ENCODE peak calls at places on chromosomes 6 and 20, in five cellular contexts. One of them, this sample, is unnamed.

GRCh38 chr6:159110013-159110412 is 59.2 kb upstream of the FNDC1 start:
- DNase-seq in mesenchymal stem cell: peak; percentile 42
- DNase-seq in adrenal gland: peak; percentile 56
- DNase-seq in breast epithelium: no peak
- DNase-seq in stomach: peak; percentile 31
- DNase-seq in this sample: no peak

GRCh38 chr20:47727170-47727880 is 58.0 kb downstream of the SULF2 start:
- DNase-seq in mesenchymal stem cell: no peak
- DNase-seq in adrenal gland: peak; percentile 41
- DNase-seq in breast epithelium: no peak
- DNase-seq in stomach: peak; percentile 40
- DNase-seq in this sample: no peak

GRCh38 chr6:93792751-93793150 is 373.4 kb upstream of the EPHA7 start:
- DNase-seq in mesenchymal stem cell: peak; percentile 32
- DNase-seq in adrenal gland: no peak
- DNase-seq in breast epithelium: no peak
- DNase-seq in stomach: no peak
- DNase-seq in this sample: no peak

GRCh38 chr20:47499053-47499452 is 2.6 kb upstream of the NCOA3 start:
- DNase-seq in mesenchymal stem cell: no peak
- DNase-seq in adrenal gland: no peak
- DNase-seq in breast epithelium: no peak
- DNase-seq in stomach: no peak
- DNase-seq in this sample: no peak

GRCh38 chr20:43658068-43658722 is 8.7 kb upstream of the MYBL2 start:
- DNase-seq in mesenchymal stem cell: peak; percentile 77
- DNase-seq in adrenal gland: peak; percentile 53
- DNase-seq in breast epithelium: no peak
- DNase-seq in stomach: no peak
- DNase-seq in this sample: no peak

GRCh38 chr6:111559193-111560097 is 46.2 kb downstream of the TRAF3IP2 start:
- DNase-seq in mesenchymal stem cell: no peak
- DNase-seq in adrenal gland: no peak
- DNase-seq in breast epithelium: no peak
- DNase-seq in stomach: no peak
- DNase-seq in this sample: no peak

GRCh38 chr20:5316188-5317158 is at the start of gene PROKR2:
- DNase-seq in mesenchymal stem cell: peak; percentile 4
- DNase-seq in adrenal gland: no peak
- DNase-seq in breast epithelium: no peak
- DNase-seq in stomach: no peak
- DNase-seq in this sample: no peak

GRCh38 chr6:108105584-108105983 is 31.0 kb upstream of the OSTM1 start:
- DNase-seq in mesenchymal stem cell: no peak
- DNase-seq in adrenal gland: no peak
- DNase-seq in breast epithelium: no peak
- DNase-seq in stomach: no peak
- DNase-seq in this sample: no peak

GRCh38 chr6:10968776-10969175 is 75.3 kb downstream of the ELOVL2 start:
- DNase-seq in mesenchymal stem cell: no peak
- DNase-seq in adrenal gland: no peak
- DNase-seq in breast epithelium: no peak
- DNase-seq in stomach: no peak
- DNase-seq in this sample: no peak

GRCh38 chr20:6164421-6165341 is 41.9 kb upstream of the FERMT1 start:
- DNase-seq in mesenchymal stem cell: no peak
- DNase-seq in adrenal gland: peak; percentile 80
- DNase-seq in breast epithelium: no peak
- DNase-seq in stomach: no peak
- DNase-seq in this sample: no peak

GRCh38 chr20:3646651-3647050 is 16.5 kb downstream of the GFRA4 start:
- DNase-seq in mesenchymal stem cell: no peak
- DNase-seq in adrenal gland: no peak
- DNase-seq in breast epithelium: no peak
- DNase-seq in stomach: no peak
- DNase-seq in this sample: no peak

GRCh38 chr6:137729866-137730629 is 137.0 kb upstream of the TNFAIP3 start:
- DNase-seq in mesenchymal stem cell: peak; percentile 78
- DNase-seq in adrenal gland: peak; percentile 41
- DNase-seq in breast epithelium: no peak
- DNase-seq in stomach: no peak
- DNase-seq in this sample: no peak

GRCh38 chr20:44805991-44806729 is 4.2 kb downstream of the RIMS4 start:
- DNase-seq in mesenchymal stem cell: no peak
- DNase-seq in adrenal gland: peak; percentile 13
- DNase-seq in breast epithelium: no peak
- DNase-seq in stomach: no peak
- DNase-seq in this sample: peak; percentile 40

GRCh38 chr20:22918286-22918983 is 116.7 kb upstream of the SSTR4 start:
- DNase-seq in mesenchymal stem cell: peak; percentile 73
- DNase-seq in adrenal gland: no peak
- DNase-seq in breast epithelium: no peak
- DNase-seq in stomach: no peak
- DNase-seq in this sample: no peak

GRCh38 chr6:8181162-8181909 is 79.0 kb upstream of the EEF1E1 start:
- DNase-seq in mesenchymal stem cell: no peak
- DNase-seq in adrenal gland: no peak
- DNase-seq in breast epithelium: no peak
- DNase-seq in stomach: no peak
- DNase-seq in this sample: no peak

GRCh38 chr6:169625376-169625775 is 76.5 kb downstream of the WDR27 start:
- DNase-seq in mesenchymal stem cell: no peak
- DNase-seq in adrenal gland: no peak
- DNase-seq in breast epithelium: no peak
- DNase-seq in stomach: no peak
- DNase-seq in this sample: no peak

GRCh38 chr20:57199656-57200405 is 66.6 kb downstream of the BMP7 start:
- DNase-seq in mesenchymal stem cell: peak; percentile 11
- DNase-seq in adrenal gland: no peak
- DNase-seq in breast epithelium: no peak
- DNase-seq in stomach: no peak
- DNase-seq in this sample: no peak

GRCh38 chr6:147735924-147736323 is 227.4 kb downstream of the SAMD5 start:
- DNase-seq in mesenchymal stem cell: no peak
- DNase-seq in adrenal gland: no peak
- DNase-seq in breast epithelium: no peak
- DNase-seq in stomach: no peak
- DNase-seq in this sample: no peak

GRCh38 chr6:147740326-147740725 is 231.8 kb downstream of the SAMD5 start:
- DNase-seq in mesenchymal stem cell: no peak
- DNase-seq in adrenal gland: no peak
- DNase-seq in breast epithelium: no peak
- DNase-seq in stomach: no peak
- DNase-seq in this sample: no peak

GRCh38 chr6:147737084-147737483 is 228.6 kb downstream of the SAMD5 start:
- DNase-seq in mesenchymal stem cell: no peak
- DNase-seq in adrenal gland: no peak
- DNase-seq in breast epithelium: no peak
- DNase-seq in stomach: no peak
- DNase-seq in this sample: no peak

GRCh38 chr6:147738089-147738488 is 229.6 kb downstream of the SAMD5 start:
- DNase-seq in mesenchymal stem cell: no peak
- DNase-seq in adrenal gland: no peak
- DNase-seq in breast epithelium: no peak
- DNase-seq in stomach: no peak
- DNase-seq in this sample: no peak

DNA sequence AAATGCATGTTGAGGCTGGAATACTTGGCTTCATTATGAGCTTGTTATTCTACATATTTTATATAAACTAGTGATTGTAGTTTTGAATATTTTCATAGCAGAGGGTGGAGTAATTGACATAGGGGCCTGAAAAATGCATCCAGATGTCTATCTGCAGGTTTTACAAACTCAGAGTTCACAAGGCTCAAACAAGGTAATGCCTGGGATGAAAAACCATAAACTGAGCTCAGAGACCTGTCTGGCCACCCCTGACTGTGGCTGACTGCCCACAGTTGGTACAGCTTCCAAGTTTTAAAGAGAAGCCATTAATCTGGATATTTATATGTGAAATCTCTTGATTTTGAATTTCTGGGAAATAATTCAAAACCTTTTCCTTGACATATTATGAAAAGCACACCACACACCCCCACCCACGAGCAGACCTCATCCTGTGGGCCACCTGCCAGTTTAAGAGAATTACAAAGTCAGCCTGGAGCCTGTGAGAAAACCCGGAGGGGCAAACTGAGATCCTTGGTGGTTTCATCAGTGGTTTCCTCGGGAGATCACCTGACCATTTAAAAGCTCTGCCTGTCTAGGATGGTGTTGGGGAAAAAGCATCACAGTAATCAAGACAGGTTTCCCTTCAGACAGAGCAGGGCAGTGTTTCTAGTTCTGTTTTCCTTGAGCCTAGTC is 230.2 kb downstream of the SAMD5 start:
- DNase-seq in mesenchymal stem cell: no peak
- DNase-seq in adrenal gland: no peak
- DNase-seq in breast epithelium: no peak
- DNase-seq in stomach: no peak
- DNase-seq in this sample: no peak
- H3K27ac ChIP-seq in mesenchymal stem cell: no peak overlapping the region
- H3K27ac ChIP-seq in adrenal gland: no peak overlapping the region
- H3K27ac ChIP-seq in breast epithelium: peak overlapping the region; percentile 56
- H3K27ac ChIP-seq in stomach: no peak overlapping the region
- H3K27ac ChIP-seq in this sample: no peak overlapping the region

GRCh38 chr20:11716945-11717248 is 200.8 kb upstream of the BTBD3 start:
- DNase-seq in mesenchymal stem cell: no peak
- DNase-seq in adrenal gland: no peak
- DNase-seq in breast epithelium: no peak
- DNase-seq in stomach: no peak
- DNase-seq in this sample: no peak
- H3K27ac ChIP-seq in mesenchymal stem cell: peak overlapping the region; percentile 49
- H3K27ac ChIP-seq in adrenal gland: no peak overlapping the region
- H3K27ac ChIP-seq in breast epithelium: no peak overlapping the region
- H3K27ac ChIP-seq in stomach: no peak overlapping the region
- H3K27ac ChIP-seq in this sample: no peak overlapping the region

GRCh38 chr6:68059261-68059660 is 575.8 kb upstream of the ADGRB3 start:
- DNase-seq in mesenchymal stem cell: no peak
- DNase-seq in adrenal gland: no peak
- DNase-seq in breast epithelium: no peak
- DNase-seq in stomach: no peak
- DNase-seq in this sample: no peak

GRCh38 chr6:68054776-68055175 is 580.3 kb upstream of the ADGRB3 start:
- DNase-seq in mesenchymal stem cell: peak; percentile 2
- DNase-seq in adrenal gland: no peak
- DNase-seq in breast epithelium: no peak
- DNase-seq in stomach: no peak
- DNase-seq in this sample: no peak

DNA sequence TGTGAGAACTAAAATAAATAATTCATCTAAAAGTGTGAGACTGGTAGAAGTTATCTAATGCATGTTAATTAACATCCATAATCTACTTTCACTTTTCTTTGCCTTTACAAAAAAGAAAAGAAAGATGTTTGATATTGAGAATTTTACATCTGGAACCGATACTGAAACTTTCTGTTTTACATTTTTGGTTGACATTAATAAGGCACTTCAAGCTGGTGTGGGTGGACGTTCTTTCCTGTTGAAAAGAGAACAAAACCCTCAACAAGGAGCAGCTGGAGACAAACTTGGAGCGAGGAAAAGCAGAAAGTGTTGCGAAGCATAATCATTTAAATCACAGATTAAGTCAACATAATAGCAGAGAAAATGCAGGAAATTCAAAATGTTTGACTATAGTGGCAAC is 575.2 kb upstream of the ADGRB3 start:
- DNase-seq in mesenchymal stem cell: no peak
- DNase-seq in adrenal gland: no peak
- DNase-seq in breast epithelium: no peak
- DNase-seq in stomach: no peak
- DNase-seq in this sample: no peak
- H3K27ac ChIP-seq in mesenchymal stem cell: no peak overlapping the region
- H3K27ac ChIP-seq in adrenal gland: no peak overlapping the region
- H3K27ac ChIP-seq in breast epithelium: no peak overlapping the region
- H3K27ac ChIP-seq in stomach: no peak overlapping the region
- H3K27ac ChIP-seq in this sample: no peak overlapping the region

GRCh38 chr6:31775184-31775583 is 1.9 kb downstream of the VWA7 start:
- DNase-seq in mesenchymal stem cell: no peak
- DNase-seq in adrenal gland: no peak
- DNase-seq in breast epithelium: no peak
- DNase-seq in stomach: peak; percentile 73
- DNase-seq in this sample: no peak
- H3K27ac ChIP-seq in mesenchymal stem cell: no peak overlapping the region
- H3K27ac ChIP-seq in adrenal gland: no peak overlapping the region
- H3K27ac ChIP-seq in breast epithelium: no peak overlapping the region
- H3K27ac ChIP-seq in stomach: peak overlapping the region; percentile 90
- H3K27ac ChIP-seq in this sample: no peak overlapping the region

GRCh38 chr20:10954137-10954840 is 280.5 kb upstream of the JAG1 start:
- DNase-seq in mesenchymal stem cell: no peak
- DNase-seq in adrenal gland: no peak
- DNase-seq in breast epithelium: no peak
- DNase-seq in stomach: peak; percentile 32
- DNase-seq in this sample: no peak
- H3K27ac ChIP-seq in mesenchymal stem cell: no peak overlapping the region
- H3K27ac ChIP-seq in adrenal gland: no peak overlapping the region
- H3K27ac ChIP-seq in breast epithelium: peak overlapping the region; percentile 46
- H3K27ac ChIP-seq in stomach: no peak overlapping the region
- H3K27ac ChIP-seq in this sample: no peak overlapping the region

GRCh38 chr6:17469006-17469972 is 75.9 kb downstream of the CAP2 start:
- DNase-seq in mesenchymal stem cell: no peak
- DNase-seq in adrenal gland: no peak
- DNase-seq in breast epithelium: no peak
- DNase-seq in stomach: no peak
- DNase-seq in this sample: no peak

GRCh38 chr6:17473554-17473953 is 80.2 kb downstream of the CAP2 start:
- DNase-seq in mesenchymal stem cell: no peak
- DNase-seq in adrenal gland: no peak
- DNase-seq in breast epithelium: no peak
- DNase-seq in stomach: no peak
- DNase-seq in this sample: no peak

GRCh38 chr6:17472653-17473183 is 79.3 kb downstream of the CAP2 start:
- DNase-seq in mesenchymal stem cell: peak; percentile 60
- DNase-seq in adrenal gland: no peak
- DNase-seq in breast epithelium: no peak
- DNase-seq in stomach: no peak
- DNase-seq in this sample: no peak

GRCh38 chr6:17470209-17470952 is 77.0 kb downstream of the CAP2 start:
- DNase-seq in mesenchymal stem cell: no peak
- DNase-seq in adrenal gland: no peak
- DNase-seq in breast epithelium: no peak
- DNase-seq in stomach: no peak
- DNase-seq in this sample: no peak

DNA sequence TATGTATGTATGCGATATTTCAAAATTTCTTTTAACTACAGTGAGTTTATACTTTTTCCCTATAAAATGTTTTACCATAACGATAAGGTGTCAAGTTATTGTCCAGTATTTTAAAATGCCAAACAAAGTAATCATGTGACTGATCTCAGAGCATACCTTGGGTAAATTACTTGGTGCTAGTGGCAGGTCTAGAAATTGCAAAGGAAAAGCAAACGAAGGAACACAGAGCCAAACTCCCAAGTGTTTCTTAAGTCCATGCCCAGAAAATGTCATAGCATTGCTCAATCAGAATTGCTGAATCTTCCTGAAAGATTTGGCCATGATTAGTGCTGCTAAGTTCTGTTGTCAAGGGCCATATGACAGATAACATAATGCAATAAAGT is 77.5 kb downstream of the CAP2 start:
- DNase-seq in mesenchymal stem cell: peak; percentile 74
- DNase-seq in adrenal gland: peak; percentile 44
- DNase-seq in breast epithelium: no peak
- DNase-seq in stomach: no peak
- DNase-seq in this sample: no peak
- H3K27ac ChIP-seq in mesenchymal stem cell: no peak overlapping the region
- H3K27ac ChIP-seq in adrenal gland: peak overlapping the region; percentile 1
- H3K27ac ChIP-seq in breast epithelium: no peak overlapping the region
- H3K27ac ChIP-seq in stomach: no peak overlapping the region
- H3K27ac ChIP-seq in this sample: no peak overlapping the region

This sample was measured in substantia nigra.